ENCODE peak calls at places on chromosomes 7 and 10, in ten cellular contexts. K, S, X, R, C, O, Y, Z, J and U are unnamed samples.
A peak's percentile ranks its signal among the peaks of the same experiment; 100 is the strongest.

GRCh38 chr7:77989981-77990566 is 191.5 kb downstream of the PHTF2 start:
- DNase-seq in O (peak; percentile 68), X (no peak), S (no peak), Y (no peak), R (peak; percentile 8), K (peak; percentile 18), C (no peak), Z (peak; percentile 25), J (peak; percentile 6), U (no peak)

GRCh38 chr10:34786464-34786863 is 28.6 kb downstream of the PARD3 start:
- DNase-seq in Z (no peak), R (no peak), K (no peak), C (no peak), X (no peak), S (no peak), Y (no peak), O (no peak), J (no peak), U (no peak)

GRCh38 chr7:3754488-3755365 is 453.7 kb downstream of the SDK1 start:
- DNase-seq in Y (no peak), R (no peak), C (peak; percentile 24), O (no peak), S (peak; percentile 34), K (no peak), Z (no peak), X (no peak), J (no peak), U (peak; percentile 25)

GRCh38 chr7:158695726-158696452 is 8.7 kb downstream of the NCAPG2 start:
- DNase-seq in K (peak; percentile 37), R (peak; percentile 78), C (peak; percentile 58), J (peak; percentile 96), Y (no peak), S (peak; percentile 11), Z (peak; percentile 48), X (peak; percentile 57), O (peak; percentile 90), U (no peak)

GRCh38 chr7:74429153-74429747 is 24.5 kb upstream of the GTF2IRD1 start:
- DNase-seq in Z (no peak), K (no peak), C (no peak), J (no peak), X (no peak), O (peak; percentile 72), S (no peak), R (no peak), Y (no peak), U (no peak)

GRCh38 chr10:128721851-128722250 is 595.6 kb upstream of the MKI67 start:
- DNase-seq in K (no peak), R (no peak), C (no peak), Z (no peak), J (no peak), Y (no peak), O (no peak), X (no peak), S (no peak), U (no peak)

GRCh38 chr7:127705461-127705959 is 53.5 kb downstream of the SND1 start:
- DNase-seq in C (no peak), S (no peak), Y (no peak), Z (no peak), O (no peak), K (no peak), R (no peak), X (no peak), J (no peak), U (no peak)

GRCh38 chr10:112919721-112920120 is 30.3 kb upstream of the TCF7L2 start:
- DNase-seq in J (no peak), O (no peak), S (no peak), R (no peak), K (no peak), X (no peak), Y (no peak), C (no peak), Z (no peak), U (no peak)